ENCODE peak calls at places on chromosomes 12 and 14, in nine cellular contexts. O is brain microvascular endothelial cell; N is HFF-Myc; A is psoas muscle; F is choroid plexus epithelial cell; L is IMR-90; H is thoracic aorta; Z is right atrium auricular region; E is CD4-positive, CD25-positive, alpha-beta regulatory T cell. R is an unnamed sample.

GRCh38 chr14:79295385-79295784 is 915.9 kb downstream of the DIO2 start:
- DNase-seq in O (no peak), N (no peak), A (no peak), F (no peak), L (no peak), H (no peak), Z (no peak), E (no peak), R (no peak)

GRCh38 chr14:73744175-73744867 is 30.1 kb upstream of the PNMA1 start:
- DNase-seq in O (no peak), N (no peak), A (no peak), F (no peak), L (no peak), H (no peak), Z (no peak), E (no peak), R (no peak)

GRCh38 chr12:22625671-22626251 is 790 bp downstream of the ETNK1 start:
- DNase-seq in O (peak), N (peak), A (peak), F (peak), L (peak), H (no peak), Z (no peak), E (peak), R (peak)

GRCh38 chr14:75519826-75520692 is 2.2 kb upstream of the BATF start:
- DNase-seq in O (no peak), N (no peak), A (no peak), F (peak), L (peak), H (no peak), Z (no peak), E (no peak), R (peak)

GRCh38 chr12:125075-125474 is 58.5 kb downstream of the IQSEC3 start:
- DNase-seq in O (no peak), N (no peak), A (no peak), F (no peak), L (no peak), H (no peak), Z (no peak), E (no peak), R (no peak)

GRCh38 chr12:14567311-14568195 is at the start of gene PLBD1:
- DNase-seq in O (no peak), N (no peak), A (peak), F (peak), L (no peak), H (peak), Z (peak), E (no peak), R (peak)

GRCh38 chr14:78983126-78983525 is 813.0 kb downstream of the NRXN3 start:
- DNase-seq in O (peak), N (no peak), A (no peak), F (peak), L (peak), H (no peak), Z (no peak), E (no peak), R (no peak)

GRCh38 chr12:133108150-133108549 is 21.9 kb downstream of the ZNF891 start:
- DNase-seq in O (no peak), N (no peak), A (no peak), F (no peak), L (no peak), H (no peak), Z (no peak), E (no peak), R (no peak)

GRCh38 chr14:90540437-90540836 is 143.6 kb downstream of the CALM1 start:
- DNase-seq in O (no peak), N (no peak), A (no peak), F (no peak), L (peak), H (no peak), Z (no peak), E (no peak), R (no peak)

GRCh38 chr12:50103767-50104321 is at the start of gene GPD1:
- DNase-seq in O (no peak), N (no peak), A (peak), F (peak), L (peak), H (no peak), Z (no peak), E (no peak), R (peak)

GRCh38 chr14:57747036-57747435 is 118.9 kb downstream of the SLC35F4 start:
- DNase-seq in O (no peak), N (no peak), A (no peak), F (no peak), L (no peak), H (no peak), Z (no peak), E (no peak), R (no peak)

GRCh38 chr12:46516238-46516932 is 143.8 kb upstream of the SLC38A2 start:
- DNase-seq in O (no peak), N (no peak), A (no peak), F (no peak), L (no peak), H (no peak), Z (no peak), E (no peak), R (no peak)

GRCh38 chr12:129873458-129873857 is 30.4 kb downstream of the TMEM132D start:
- DNase-seq in O (no peak), N (no peak), A (no peak), F (peak), L (no peak), H (no peak), Z (no peak), E (no peak), R (no peak)

GRCh38 chr12:8471093-8471492 is 15.3 kb downstream of the CLEC6A start:
- DNase-seq in O (no peak), N (no peak), A (no peak), F (no peak), L (no peak), H (no peak), Z (no peak), E (no peak), R (no peak)

GRCh38 chr12:14239350-14239934 is 126.0 kb upstream of the ATF7IP start:
- DNase-seq in O (peak), N (no peak), A (peak), F (peak), L (no peak), H (no peak), Z (peak), E (no peak), R (peak)

GRCh38 chr14:62081956-62082355 is 319.7 kb downstream of the SNAPC1 start:
- DNase-seq in O (no peak), N (no peak), A (no peak), F (no peak), L (no peak), H (no peak), Z (no peak), E (no peak), R (no peak)

GRCh38 chr12:2076728-2077127 is 23.9 kb downstream of the CACNA1C start:
- DNase-seq in O (no peak), N (no peak), A (no peak), F (no peak), L (no peak), H (no peak), Z (no peak), E (no peak), R (no peak)
- H3K4me3 ChIP-seq in O (no peak), N (no peak), A (no peak), F (no peak), L (no peak), H (peak), Z (no peak), E (no peak), R (no peak)

DNA sequence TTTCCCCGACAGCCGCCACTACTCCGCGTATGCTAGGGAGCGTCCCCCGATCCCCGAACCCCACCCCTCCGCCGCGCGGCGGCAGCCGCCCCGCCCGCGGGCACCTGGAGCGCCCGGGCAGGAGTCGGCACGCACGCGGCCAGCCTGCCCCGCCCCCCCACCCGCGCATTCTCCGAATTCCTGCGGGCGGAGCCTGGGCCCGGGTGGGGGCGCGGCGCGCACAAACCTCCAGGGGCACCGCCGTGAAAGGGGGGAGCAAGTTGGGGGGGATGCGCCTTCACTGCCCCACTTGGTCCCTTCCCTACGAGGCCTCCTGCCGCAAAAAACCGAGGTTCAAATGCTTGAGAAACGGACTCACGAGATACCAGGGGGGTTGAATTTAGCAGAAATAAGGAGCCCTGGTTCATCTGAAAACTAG is 1.7 kb downstream of the AJUBA start:
- DNase-seq in O (no peak), N (no peak), A (peak), F (no peak), L (peak), H (no peak), Z (no peak), E (peak), R (peak)
- H3K4me3 ChIP-seq in O (peak), N (peak), A (peak), F (peak), L (peak), H (peak), Z (peak), E (peak), R (peak)

GRCh38 chr12:66885115-66885875 is 206.4 kb upstream of the GRIP1 start:
- DNase-seq in O (no peak), N (no peak), A (no peak), F (no peak), L (no peak), H (no peak), Z (no peak), E (no peak), R (no peak)
- H3K4me3 ChIP-seq in O (no peak), N (no peak), A (no peak), F (no peak), L (no peak), H (no peak), Z (no peak), E (no peak), R (no peak)

GRCh38 chr14:93230539-93230938 is 23.5 kb downstream of the UBR7 start:
- DNase-seq in O (no peak), N (no peak), A (no peak), F (no peak), L (no peak), H (no peak), Z (no peak), E (no peak), R (no peak)

GRCh38 chr14:93239869-93240677 is 33.0 kb downstream of the UBR7 start:
- DNase-seq in O (peak), N (peak), A (no peak), F (peak), L (peak), H (no peak), Z (no peak), E (no peak), R (peak)

GRCh38 chr14:93231129-93231979 is 24.3 kb downstream of the UBR7 start:
- DNase-seq in O (peak), N (no peak), A (no peak), F (peak), L (peak), H (no peak), Z (no peak), E (no peak), R (peak)

GRCh38 chr14:93232159-93232558 is 25.1 kb downstream of the UBR7 start:
- DNase-seq in O (no peak), N (no peak), A (no peak), F (no peak), L (no peak), H (no peak), Z (no peak), E (no peak), R (no peak)

GRCh38 chr14:93234798-93235197 is 27.7 kb downstream of the UBR7 start:
- DNase-seq in O (peak), N (no peak), A (no peak), F (peak), L (peak), H (no peak), Z (no peak), E (no peak), R (peak)
- H3K4me3 ChIP-seq in O (no peak), N (no peak), A (no peak), F (no peak), L (no peak), H (no peak), Z (no peak), E (no peak), R (no peak)

DNA sequence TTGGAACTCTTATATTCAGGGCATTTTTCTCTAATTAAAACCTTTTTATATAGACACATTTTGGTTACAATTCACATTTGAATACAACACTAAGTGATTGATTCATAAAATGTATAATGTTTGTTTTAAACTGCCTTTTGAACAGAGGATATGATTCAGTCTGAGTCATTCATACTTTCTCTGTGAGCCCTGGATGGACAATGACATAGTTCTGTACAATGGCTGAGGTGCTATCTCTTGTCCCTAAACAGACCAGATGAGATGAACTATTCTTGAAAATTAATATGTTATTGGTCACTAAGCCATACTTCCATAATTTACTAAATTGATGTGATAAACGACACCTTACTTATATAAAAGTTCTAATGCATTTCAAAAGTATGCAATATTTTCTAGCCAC is 199.7 kb upstream of the ATXN7L3B start:
- DNase-seq in O (peak), N (no peak), A (no peak), F (peak), L (peak), H (no peak), Z (no peak), E (no peak), R (peak)
- H3K4me3 ChIP-seq in O (no peak), N (no peak), A (no peak), F (no peak), L (no peak), H (no peak), Z (no peak), E (no peak), R (no peak)

DNA sequence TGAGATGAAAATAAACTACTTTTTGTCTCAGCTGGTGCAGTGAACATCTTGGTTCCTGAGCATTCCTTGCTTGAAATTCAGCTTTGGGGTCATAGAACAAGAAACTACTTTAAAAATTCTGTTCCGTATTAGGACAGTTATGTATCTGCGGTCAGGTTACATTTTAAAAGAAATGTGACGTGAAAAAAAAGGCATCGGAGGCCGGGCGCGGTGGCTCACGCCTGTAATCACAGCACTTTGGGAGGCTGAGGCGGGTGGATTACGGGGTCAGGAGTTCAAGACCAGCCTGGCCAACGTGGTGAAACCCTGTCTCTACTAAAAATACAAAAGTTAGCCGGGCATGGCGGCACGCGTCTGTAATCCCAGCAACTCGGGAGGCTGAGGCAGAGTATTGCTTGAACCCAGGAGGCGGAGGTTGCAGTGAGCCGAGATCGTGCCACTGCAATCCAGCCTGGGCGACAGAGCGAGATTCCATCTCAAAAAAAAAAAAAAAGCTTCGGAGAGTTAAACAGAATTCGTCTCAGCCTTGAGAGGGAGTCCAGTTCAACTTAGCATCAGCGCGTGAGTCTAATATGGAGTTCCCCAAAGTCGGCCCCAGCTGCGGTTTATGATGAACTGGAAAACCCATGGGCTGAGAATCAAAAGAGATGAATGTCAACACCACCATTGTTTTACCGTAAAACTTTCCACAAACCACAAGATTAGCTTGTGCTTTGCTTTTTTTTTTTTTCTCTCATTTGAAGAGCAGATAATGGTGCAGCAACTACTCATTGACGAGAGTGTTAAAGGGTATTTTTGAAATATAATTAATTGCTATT is 2.1 kb upstream of the SLC2A13 start:
- DNase-seq in O (no peak), N (no peak), A (no peak), F (no peak), L (no peak), H (no peak), Z (no peak), E (no peak), R (no peak)
- H3K4me3 ChIP-seq in O (no peak), N (no peak), A (no peak), F (no peak), L (no peak), H (peak), Z (no peak), E (peak), R (peak)